ENCODE peak calls at places on chromosomes 13 and 19, in seven cellular contexts. A is thyroid gland, R is adipocyte, O is thoracic aorta, V is psoas muscle, T is SK-N-SH, K is lower lobe of right lung. N is an unnamed sample.
A peak's percentile ranks its signal among the peaks of the same experiment; 100 is the strongest.

GRCh38 chr13:85312071-85312470 is 487.1 kb downstream of the SLITRK6 start:
- DNase-seq in A (no peak), V (no peak), R (no peak), O (no peak), T (no peak), K (no peak), N (no peak)

GRCh38 chr13:42707003-42707402 is 74.4 kb upstream of the FAM216B start:
- DNase-seq in V (no peak), O (no peak), A (no peak), T (no peak), R (peak; percentile 12), K (no peak), N (no peak)

GRCh38 chr19:35247526-35248309 is 1.1 kb upstream of the LSR start:
- DNase-seq in O (no peak), V (peak; percentile 44), A (peak; percentile 95), R (no peak), K (peak; percentile 90), T (no peak), N (peak; percentile 67)

GRCh38 chr13:112473818-112474217 is 97.7 kb downstream of the SPACA7 start:
- DNase-seq in V (no peak), O (no peak), T (no peak), K (no peak), A (no peak), R (no peak), N (no peak)

GRCh38 chr19:11092181-11092538 is 2.9 kb downstream of the LDLR start:
- DNase-seq in T (no peak), A (no peak), R (peak; percentile 74), O (no peak), K (no peak), V (no peak), N (peak; percentile 26)

GRCh38 chr19:31693131-31693700 is 344.0 kb upstream of the TSHZ3 start:
- DNase-seq in T (no peak), R (no peak), O (no peak), K (no peak), A (no peak), V (no peak), N (no peak)

GRCh38 chr19:46365561-46365960 is 18.7 kb downstream of the PPP5C start:
- DNase-seq in O (no peak), K (no peak), T (no peak), V (no peak), A (no peak), R (no peak), N (no peak)

GRCh38 chr19:37979547-37980082 is 72.6 kb downstream of the SIPA1L3 start:
- DNase-seq in T (peak; percentile 28), R (no peak), K (peak; percentile 66), V (no peak), O (no peak), A (peak; percentile 86), N (no peak)

GRCh38 chr19:19956431-19957075 is 55.8 kb downstream of the ZNF93 start:
- DNase-seq in O (no peak), A (no peak), V (no peak), T (no peak), K (no peak), R (peak; percentile 16), N (no peak)

GRCh38 chr19:18422530-18423191 is 3.5 kb downstream of the SSBP4 start:
- DNase-seq in A (no peak), V (no peak), R (no peak), O (no peak), K (peak; percentile 39), T (no peak), N (peak; percentile 37)
- H3K4me1 ChIP-seq in A (peaks cover 51% of the 10 kb centered on the region), V (peaks cover 60% of the 10 kb centered on the region), R (peaks cover 39% of the 10 kb centered on the region), O (peaks cover 16% of the 10 kb centered on the region), K (peaks cover 66% of the 10 kb centered on the region), T (peaks cover 46% of the 10 kb centered on the region), N (peaks cover 70% of the 10 kb centered on the region)

DNA sequence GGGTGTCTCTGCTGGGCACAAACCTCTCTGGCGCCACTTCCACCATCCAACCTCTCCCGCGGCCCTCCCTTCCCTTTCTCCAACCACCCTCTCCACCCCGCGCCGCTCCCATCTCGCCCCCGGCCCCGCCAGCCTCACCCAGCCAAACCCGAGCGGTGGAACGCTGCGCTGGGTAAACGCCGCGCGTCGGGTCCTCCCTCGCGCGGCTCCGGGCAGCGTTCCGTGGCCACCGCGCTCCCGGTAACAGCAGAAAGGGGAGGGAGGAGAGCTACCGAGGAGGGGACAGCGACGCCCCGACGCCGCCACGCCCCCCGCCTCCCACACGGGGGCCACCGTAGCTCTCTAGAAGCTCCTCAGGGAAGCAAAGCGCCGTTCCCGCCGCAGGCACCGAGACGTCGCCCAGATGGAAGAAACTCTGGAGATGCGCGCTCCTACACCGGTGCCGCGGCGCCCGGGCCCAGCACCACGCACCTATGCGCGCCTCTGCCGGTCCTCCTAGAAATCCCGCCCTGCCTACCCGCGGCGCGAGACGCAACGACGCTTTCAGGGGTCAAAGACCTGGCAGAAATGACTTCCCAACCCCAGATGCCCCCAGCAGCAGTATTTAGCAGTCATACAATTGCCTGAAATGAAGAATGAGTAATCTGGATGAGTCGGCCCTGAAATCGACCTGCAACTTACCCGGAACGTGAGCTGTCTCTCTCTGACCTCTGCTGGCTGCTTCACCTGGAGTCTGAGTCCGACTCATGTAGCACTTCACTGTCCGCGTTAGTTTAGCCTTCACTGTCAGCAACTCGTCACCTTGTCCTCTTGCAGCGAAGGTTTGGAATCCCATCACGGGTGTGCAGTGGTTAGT is at the start of gene RUBCNL:
- DNase-seq in O (no peak), R (peak; percentile 45), V (peak; percentile 37), K (peak; percentile 67), A (peak; percentile 24), T (peak; percentile 74), N (no peak)
- H3K4me1 ChIP-seq in O (no peaks in the 10 kb centered on the region), R (peaks cover 25% of the 10 kb centered on the region), V (no peaks in the 10 kb centered on the region), K (peaks cover 25% of the 10 kb centered on the region), A (peaks cover 21% of the 10 kb centered on the region), T (peaks cover 8% of the 10 kb centered on the region), N (peaks cover 22% of the 10 kb centered on the region)

GRCh38 chr13:97231832-97232201 is 9.7 kb downstream of the MBNL2 start:
- DNase-seq in V (no peak), O (no peak), K (no peak), A (no peak), R (no peak), T (no peak), N (no peak)
- H3K4me1 ChIP-seq in V (peaks cover 87% of the 10 kb centered on the region), O (peaks cover 15% of the 10 kb centered on the region), K (peaks cover 88% of the 10 kb centered on the region), A (peaks cover 42% of the 10 kb centered on the region), R (peaks cover 51% of the 10 kb centered on the region), T (peaks cover 38% of the 10 kb centered on the region), N (peaks cover 12% of the 10 kb centered on the region)

GRCh38 chr19:16584825-16585801 is 12.9 kb upstream of the SLC35E1 start:
- DNase-seq in K (no peak), T (no peak), V (no peak), O (no peak), R (no peak), A (no peak), N (no peak)
- H3K4me1 ChIP-seq in K (peaks cover 91% of the 10 kb centered on the region), T (peaks cover 92% of the 10 kb centered on the region), V (peaks cover 99% of the 10 kb centered on the region), O (peaks cover 33% of the 10 kb centered on the region), R (peaks cover 84% of the 10 kb centered on the region), A (peaks cover 87% of the 10 kb centered on the region), N (peaks cover 81% of the 10 kb centered on the region)

GRCh38 chr19:50720921-50721291 is 1.3 kb upstream of the SHANK1 start:
- DNase-seq in V (no peak), R (peak; percentile 56), K (no peak), A (no peak), T (no peak), O (no peak), N (no peak)

GRCh38 chr19:50722248-50723013 is 733 bp upstream of the CLEC11A start:
- DNase-seq in K (no peak), T (no peak), V (no peak), O (no peak), R (no peak), A (no peak), N (no peak)

GRCh38 chr19:50723069-50723468 is at the start of gene CLEC11A:
- DNase-seq in A (peak; percentile 8), T (no peak), O (no peak), K (no peak), R (peak; percentile 71), V (peak; percentile 68), N (no peak)

GRCh38 chr19:50720181-50720920 is 749 bp upstream of the SHANK1 start:
- DNase-seq in O (no peak), T (no peak), R (no peak), K (no peak), V (no peak), A (no peak), N (no peak)

DNA sequence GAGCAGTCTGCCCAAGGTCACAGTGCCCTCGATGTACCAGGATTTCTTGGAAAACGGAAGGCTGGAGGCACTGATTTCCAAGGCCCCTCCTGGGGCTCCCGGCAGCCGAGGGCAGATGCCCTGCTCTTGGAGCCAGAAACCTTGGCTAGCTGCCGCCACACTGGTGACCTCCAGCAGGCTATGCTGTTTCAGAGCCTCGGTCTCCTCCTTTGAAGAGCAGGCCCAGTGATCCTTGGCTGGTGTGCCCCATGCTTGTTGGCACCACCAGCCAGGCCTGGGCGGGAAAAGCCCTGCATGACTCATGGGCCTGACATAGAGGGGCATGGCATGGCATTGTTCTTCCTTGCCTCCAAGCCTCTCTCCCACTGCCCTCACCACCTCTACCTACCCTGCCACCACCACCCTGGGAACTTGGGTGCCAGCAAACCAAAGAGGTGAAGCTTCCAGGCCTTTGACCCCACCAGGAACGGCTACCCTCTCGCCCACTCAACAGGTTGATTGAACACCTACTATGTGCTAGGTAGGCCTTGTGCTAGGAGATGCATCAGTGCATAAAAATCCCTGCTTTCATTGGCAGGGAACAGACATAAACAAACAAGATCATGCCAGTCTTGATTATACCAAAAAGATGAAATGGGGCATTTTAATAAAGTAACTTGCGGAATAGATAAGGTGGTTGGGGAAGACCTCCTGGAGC is 1.6 kb upstream of the CLEC11A start:
- DNase-seq in T (no peak), K (no peak), A (no peak), O (no peak), V (peak; percentile 35), R (peak; percentile 7), N (no peak)
- H3K4me1 ChIP-seq in T (peaks cover 19% of the 10 kb centered on the region), K (peaks cover 26% of the 10 kb centered on the region), A (peaks cover 33% of the 10 kb centered on the region), O (peaks cover 10% of the 10 kb centered on the region), V (no peaks in the 10 kb centered on the region), R (peaks cover 27% of the 10 kb centered on the region), N (peaks cover 38% of the 10 kb centered on the region)

DNA sequence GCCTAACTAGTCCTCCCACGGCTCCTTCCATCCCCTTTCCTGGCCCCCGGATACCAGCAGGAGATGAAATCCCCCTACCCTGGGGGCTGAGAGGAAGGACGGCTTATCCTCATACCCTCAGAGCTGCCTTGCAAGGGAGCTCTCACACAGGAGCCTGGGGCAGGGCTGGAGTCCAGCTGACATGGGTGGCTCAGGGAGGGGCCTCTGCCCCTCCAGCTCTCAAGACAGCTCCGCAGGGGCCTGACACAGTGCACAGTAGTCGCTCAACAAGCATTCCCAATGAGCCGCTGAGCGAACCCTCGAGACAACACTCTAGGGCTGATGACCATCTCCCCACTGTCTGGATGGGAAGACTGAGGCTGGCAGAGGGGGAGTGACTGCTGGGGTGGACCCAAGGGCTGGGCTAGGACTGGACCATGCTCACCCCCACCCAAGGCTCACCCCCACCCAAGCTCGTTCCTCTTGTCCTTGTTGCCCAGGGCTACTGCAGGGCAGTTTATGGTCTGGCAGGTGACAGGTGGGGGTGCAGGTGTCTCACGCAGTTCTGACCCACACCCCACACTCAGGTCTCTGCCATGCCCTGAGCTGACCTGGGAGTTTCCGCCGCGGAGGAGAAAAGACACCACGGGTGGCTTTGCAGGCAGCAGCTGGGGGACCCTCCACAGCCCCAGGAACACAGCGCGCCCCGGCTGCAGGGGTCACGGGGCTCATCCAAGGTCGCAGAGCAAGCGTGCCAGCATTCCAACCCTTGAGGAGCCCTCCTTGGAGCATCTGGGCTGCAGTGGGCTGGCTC is 3.9 kb downstream of the ZBTB7A start:
- DNase-seq in A (no peak), R (no peak), K (peak; percentile 50), O (no peak), T (no peak), V (peak; percentile 31), N (no peak)
- H3K4me1 ChIP-seq in A (peaks cover 63% of the 10 kb centered on the region), R (peaks cover 56% of the 10 kb centered on the region), K (peaks cover 67% of the 10 kb centered on the region), O (peaks cover 53% of the 10 kb centered on the region), T (peaks cover 10% of the 10 kb centered on the region), V (peaks cover 64% of the 10 kb centered on the region), N (peaks cover 63% of the 10 kb centered on the region)